ENCODE peak calls at places on chromosome 11, in ten cellular contexts. One of them, this sample, is unnamed.

GRCh38 chr11:127056338-127056971 is 55.9 kb upstream of the KIRREL3 start:
- DNase-seq in non-pigmented ciliary epithelial cell: no peak
- DNase-seq in cardiac fibroblast: no peak
- DNase-seq in HEK293T: no peak
- DNase-seq in posterior vena cava: no peak
- DNase-seq in AG20443: peak
- DNase-seq in AG08396: no peak
- DNase-seq in RPMI7951: peak
- DNase-seq in H9: no peak
- DNase-seq in RCC 7860: no peak
- DNase-seq in this sample: peak

GRCh38 chr11:292211-293121 is 3.5 kb downstream of the PGGHG start:
- DNase-seq in H9: no peak
- DNase-seq in cardiac fibroblast: no peak
- DNase-seq in AG20443: no peak
- DNase-seq in non-pigmented ciliary epithelial cell: no peak
- DNase-seq in RPMI7951: no peak
- DNase-seq in HEK293T: no peak
- DNase-seq in posterior vena cava: peak
- DNase-seq in RCC 7860: no peak
- DNase-seq in AG08396: no peak
- DNase-seq in this sample: no peak

GRCh38 chr11:17471501-17471900 is 5.1 kb downstream of the ABCC8 start:
- DNase-seq in posterior vena cava: no peak
- DNase-seq in RPMI7951: no peak
- DNase-seq in AG20443: no peak
- DNase-seq in AG08396: no peak
- DNase-seq in RCC 7860: no peak
- DNase-seq in H9: no peak
- DNase-seq in HEK293T: no peak
- DNase-seq in cardiac fibroblast: no peak
- DNase-seq in non-pigmented ciliary epithelial cell: no peak
- DNase-seq in this sample: no peak

GRCh38 chr11:123822022-123822421 is 15.9 kb upstream of the OR6M1 start:
- DNase-seq in AG08396: no peak
- DNase-seq in non-pigmented ciliary epithelial cell: no peak
- DNase-seq in HEK293T: no peak
- DNase-seq in cardiac fibroblast: no peak
- DNase-seq in RPMI7951: no peak
- DNase-seq in posterior vena cava: no peak
- DNase-seq in AG20443: no peak
- DNase-seq in RCC 7860: no peak
- DNase-seq in H9: no peak
- DNase-seq in this sample: peak

GRCh38 chr11:2309251-2310072 is 7.6 kb downstream of the TSPAN32 start:
- DNase-seq in RCC 7860: no peak
- DNase-seq in HEK293T: no peak
- DNase-seq in AG08396: no peak
- DNase-seq in cardiac fibroblast: no peak
- DNase-seq in posterior vena cava: peak
- DNase-seq in non-pigmented ciliary epithelial cell: no peak
- DNase-seq in AG20443: no peak
- DNase-seq in RPMI7951: no peak
- DNase-seq in H9: no peak
- DNase-seq in this sample: no peak

GRCh38 chr11:8683115-8683807 is 669 bp downstream of the RPL27A start:
- DNase-seq in posterior vena cava: no peak
- DNase-seq in non-pigmented ciliary epithelial cell: no peak
- DNase-seq in AG20443: no peak
- DNase-seq in HEK293T: no peak
- DNase-seq in H9: no peak
- DNase-seq in RCC 7860: no peak
- DNase-seq in AG08396: no peak
- DNase-seq in RPMI7951: no peak
- DNase-seq in cardiac fibroblast: no peak
- DNase-seq in this sample: peak

GRCh38 chr11:80873309-80873999 is 1432.6 kb upstream of the TENM4 start:
- DNase-seq in cardiac fibroblast: peak
- DNase-seq in AG20443: peak
- DNase-seq in AG08396: no peak
- DNase-seq in H9: no peak
- DNase-seq in RPMI7951: no peak
- DNase-seq in RCC 7860: no peak
- DNase-seq in posterior vena cava: no peak
- DNase-seq in non-pigmented ciliary epithelial cell: no peak
- DNase-seq in HEK293T: no peak
- DNase-seq in this sample: no peak

GRCh38 chr11:96037267-96037990 is 113.5 kb upstream of the MTMR2 start:
- DNase-seq in AG08396: peak
- DNase-seq in H9: no peak
- DNase-seq in cardiac fibroblast: no peak
- DNase-seq in RPMI7951: no peak
- DNase-seq in posterior vena cava: no peak
- DNase-seq in non-pigmented ciliary epithelial cell: no peak
- DNase-seq in HEK293T: peak
- DNase-seq in AG20443: peak
- DNase-seq in RCC 7860: no peak
- DNase-seq in this sample: peak

GRCh38 chr11:35343033-35343598 is 76.2 kb downstream of the SLC1A2 start:
- DNase-seq in AG20443: no peak
- DNase-seq in RPMI7951: no peak
- DNase-seq in cardiac fibroblast: no peak
- DNase-seq in HEK293T: no peak
- DNase-seq in posterior vena cava: no peak
- DNase-seq in AG08396: no peak
- DNase-seq in RCC 7860: no peak
- DNase-seq in non-pigmented ciliary epithelial cell: no peak
- DNase-seq in H9: no peak
- DNase-seq in this sample: no peak

GRCh38 chr11:92628401-92629292 is 340.8 kb upstream of the MTNR1B start:
- DNase-seq in AG20443: no peak
- DNase-seq in posterior vena cava: no peak
- DNase-seq in cardiac fibroblast: no peak
- DNase-seq in H9: no peak
- DNase-seq in AG08396: peak
- DNase-seq in non-pigmented ciliary epithelial cell: no peak
- DNase-seq in RCC 7860: no peak
- DNase-seq in HEK293T: no peak
- DNase-seq in RPMI7951: no peak
- DNase-seq in this sample: no peak

GRCh38 chr11:83472831-83473230 is 186.7 kb upstream of the CCDC90B start:
- DNase-seq in posterior vena cava: no peak
- DNase-seq in cardiac fibroblast: no peak
- DNase-seq in HEK293T: no peak
- DNase-seq in RCC 7860: no peak
- DNase-seq in AG20443: no peak
- DNase-seq in AG08396: no peak
- DNase-seq in RPMI7951: no peak
- DNase-seq in non-pigmented ciliary epithelial cell: no peak
- DNase-seq in H9: no peak
- DNase-seq in this sample: no peak